ENCODE peak calls at places on chromosomes 16 and 17, in seven cellular contexts. One of them, this sample, is unnamed.
A peak's percentile ranks its signal among the peaks of the same experiment; 100 is the strongest.

GRCh38 chr16:15829460-15829859 is 27.4 kb downstream of the MYH11 start:
- DNase-seq in mammary epithelial cell: no peak
- DNase-seq in H1: no peak
- DNase-seq in neural progenitor cell: peak; percentile 44
- DNase-seq in PC-3: no peak
- DNase-seq in H9: peak; percentile 34
- DNase-seq in IMR-90: peak; percentile 68
- DNase-seq in this sample: no peak

GRCh38 chr16:78560997-78561396 is 461.5 kb downstream of the WWOX start:
- DNase-seq in IMR-90: no peak
- DNase-seq in neural progenitor cell: no peak
- DNase-seq in H9: no peak
- DNase-seq in mammary epithelial cell: no peak
- DNase-seq in H1: no peak
- DNase-seq in PC-3: no peak
- DNase-seq in this sample: no peak

GRCh38 chr17:65472602-65473001 is 88.8 kb downstream of the AXIN2 start:
- DNase-seq in PC-3: no peak
- DNase-seq in mammary epithelial cell: no peak
- DNase-seq in neural progenitor cell: no peak
- DNase-seq in IMR-90: no peak
- DNase-seq in H9: no peak
- DNase-seq in H1: no peak
- DNase-seq in this sample: no peak

GRCh38 chr16:29789775-29790182 is 772 bp upstream of the KIF22 start:
- DNase-seq in mammary epithelial cell: no peak
- DNase-seq in IMR-90: no peak
- DNase-seq in H1: no peak
- DNase-seq in H9: no peak
- DNase-seq in neural progenitor cell: no peak
- DNase-seq in PC-3: no peak
- DNase-seq in this sample: no peak

GRCh38 chr17:77318021-77318420 is 177.3 kb downstream of the SEC14L1 start:
- DNase-seq in IMR-90: no peak
- DNase-seq in mammary epithelial cell: no peak
- DNase-seq in H1: no peak
- DNase-seq in PC-3: no peak
- DNase-seq in H9: no peak
- DNase-seq in neural progenitor cell: no peak
- DNase-seq in this sample: no peak

GRCh38 chr17:63985387-63986140 is 12.6 kb upstream of the PRR29 start:
- DNase-seq in IMR-90: no peak
- DNase-seq in PC-3: no peak
- DNase-seq in mammary epithelial cell: no peak
- DNase-seq in neural progenitor cell: no peak
- DNase-seq in H9: peak; percentile 71
- DNase-seq in H1: no peak
- DNase-seq in this sample: no peak

GRCh38 chr17:42071810-42072209 is 21.4 kb upstream of the C17orf113 start:
- DNase-seq in H1: no peak
- DNase-seq in neural progenitor cell: no peak
- DNase-seq in mammary epithelial cell: no peak
- DNase-seq in IMR-90: no peak
- DNase-seq in H9: no peak
- DNase-seq in PC-3: no peak
- DNase-seq in this sample: no peak

GRCh38 chr17:36524428-36524876 is 10.2 kb downstream of the MYO19 start:
- DNase-seq in H9: no peak
- DNase-seq in PC-3: peak; percentile 75
- DNase-seq in mammary epithelial cell: peak; percentile 97
- DNase-seq in IMR-90: peak; percentile 41
- DNase-seq in H1: no peak
- DNase-seq in neural progenitor cell: no peak
- DNase-seq in this sample: no peak

GRCh38 chr17:2412561-2413021 is 11.7 kb upstream of the MNT start:
- DNase-seq in H9: peak; percentile 81
- DNase-seq in PC-3: no peak
- DNase-seq in IMR-90: no peak
- DNase-seq in mammary epithelial cell: no peak
- DNase-seq in H1: no peak
- DNase-seq in neural progenitor cell: peak; percentile 23
- DNase-seq in this sample: no peak

GRCh38 chr16:74758801-74759200 is 15.8 kb downstream of the FA2H start:
- DNase-seq in PC-3: no peak
- DNase-seq in mammary epithelial cell: no peak
- DNase-seq in IMR-90: no peak
- DNase-seq in H1: no peak
- DNase-seq in neural progenitor cell: no peak
- DNase-seq in H9: no peak
- DNase-seq in this sample: no peak

GRCh38 chr17:73591278-73592078 is 52.8 kb downstream of the SDK2 start:
- DNase-seq in H1: no peak
- DNase-seq in IMR-90: no peak
- DNase-seq in neural progenitor cell: no peak
- DNase-seq in mammary epithelial cell: no peak
- DNase-seq in H9: no peak
- DNase-seq in PC-3: no peak
- DNase-seq in this sample: no peak

GRCh38 chr17:67365762-67366192 is 600 bp downstream of the PSMD12 start:
- DNase-seq in H1: no peak
- DNase-seq in mammary epithelial cell: peak; percentile 55
- DNase-seq in PC-3: peak; percentile 58
- DNase-seq in neural progenitor cell: no peak
- DNase-seq in H9: no peak
- DNase-seq in IMR-90: peak; percentile 78
- DNase-seq in this sample: peak; percentile 60

GRCh38 chr16:17177968-17178880 is 292.5 kb downstream of the XYLT1 start:
- DNase-seq in IMR-90: peak; percentile 24
- DNase-seq in H1: no peak
- DNase-seq in H9: no peak
- DNase-seq in mammary epithelial cell: peak; percentile 14
- DNase-seq in PC-3: no peak
- DNase-seq in neural progenitor cell: peak; percentile 39
- DNase-seq in this sample: no peak

GRCh38 chr17:35520043-35520442 is 17.4 kb downstream of the SLFN12L start:
- DNase-seq in mammary epithelial cell: no peak
- DNase-seq in H9: no peak
- DNase-seq in neural progenitor cell: no peak
- DNase-seq in PC-3: no peak
- DNase-seq in IMR-90: no peak
- DNase-seq in H1: no peak
- DNase-seq in this sample: no peak

GRCh38 chr16:1286492-1287094 is 22.8 kb upstream of the UBE2I start:
- DNase-seq in neural progenitor cell: no peak
- DNase-seq in H1: no peak
- DNase-seq in PC-3: no peak
- DNase-seq in mammary epithelial cell: no peak
- DNase-seq in H9: no peak
- DNase-seq in IMR-90: no peak
- DNase-seq in this sample: no peak

GRCh38 chr17:51128089-51128488 is 7.4 kb upstream of the SPAG9 start:
- DNase-seq in PC-3: no peak
- DNase-seq in IMR-90: no peak
- DNase-seq in H1: no peak
- DNase-seq in neural progenitor cell: no peak
- DNase-seq in mammary epithelial cell: no peak
- DNase-seq in H9: peak; percentile 39
- DNase-seq in this sample: peak; percentile 86

GRCh38 chr17:17598003-17598402 is 6.5 kb upstream of the PEMT start:
- DNase-seq in H1: no peak
- DNase-seq in H9: no peak
- DNase-seq in mammary epithelial cell: no peak
- DNase-seq in PC-3: no peak
- DNase-seq in IMR-90: no peak
- DNase-seq in neural progenitor cell: no peak
- DNase-seq in this sample: no peak

GRCh38 chr17:15289285-15290185 is 24.4 kb upstream of the PMP22 start:
- DNase-seq in IMR-90: peak; percentile 89
- DNase-seq in neural progenitor cell: no peak
- DNase-seq in mammary epithelial cell: no peak
- DNase-seq in H9: no peak
- DNase-seq in H1: no peak
- DNase-seq in PC-3: peak; percentile 95
- DNase-seq in this sample: no peak

GRCh38 chr17:74779948-74780400 is 3.8 kb upstream of the NAT9 start:
- DNase-seq in PC-3: no peak
- DNase-seq in neural progenitor cell: no peak
- DNase-seq in IMR-90: no peak
- DNase-seq in H1: no peak
- DNase-seq in mammary epithelial cell: no peak
- DNase-seq in H9: no peak
- DNase-seq in this sample: no peak

GRCh38 chr16:3960049-3960809 is 79.7 kb upstream of the CREBBP start:
- DNase-seq in mammary epithelial cell: peak; percentile 28
- DNase-seq in H1: no peak
- DNase-seq in IMR-90: no peak
- DNase-seq in neural progenitor cell: peak; percentile 26
- DNase-seq in H9: no peak
- DNase-seq in PC-3: no peak
- DNase-seq in this sample: no peak

GRCh38 chr17:79728908-79729471 is 1.8 kb upstream of the ENPP7 start:
- DNase-seq in PC-3: no peak
- DNase-seq in H9: no peak
- DNase-seq in neural progenitor cell: no peak
- DNase-seq in mammary epithelial cell: no peak
- DNase-seq in H1: no peak
- DNase-seq in IMR-90: no peak
- DNase-seq in this sample: no peak

DNA sequence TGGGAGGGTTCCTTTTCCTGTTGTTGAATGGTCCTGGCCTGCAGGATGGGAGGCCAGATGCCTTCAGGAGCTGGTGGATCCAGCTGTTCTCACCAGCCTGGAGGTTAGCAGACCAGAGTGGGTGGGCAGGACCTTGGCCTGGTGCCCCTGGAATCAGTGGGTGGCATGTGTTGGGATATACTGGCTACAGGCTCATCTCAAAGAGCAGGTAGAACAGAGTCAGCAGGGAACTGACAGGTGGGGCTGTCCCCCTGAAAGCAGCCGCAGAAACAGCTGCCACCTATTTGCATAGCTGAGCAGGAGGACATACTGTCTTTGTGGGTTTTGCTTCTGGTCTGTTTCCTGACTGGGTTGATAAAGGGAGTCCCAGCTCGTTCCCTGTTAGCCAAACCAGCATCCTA is 144.1 kb downstream of the RAB11FIP4 start:
- DNase-seq in neural progenitor cell: no peak
- DNase-seq in mammary epithelial cell: no peak
- DNase-seq in PC-3: no peak
- DNase-seq in IMR-90: no peak
- DNase-seq in H1: no peak
- DNase-seq in H9: peak; percentile 30
- DNase-seq in this sample: peak; percentile 77
- H3K9ac ChIP-seq in neural progenitor cell: no peak overlapping the region
- H3K9ac ChIP-seq in mammary epithelial cell: no peak overlapping the region
- H3K9ac ChIP-seq in PC-3: no peak overlapping the region
- H3K9ac ChIP-seq in IMR-90: no peak overlapping the region
- H3K9ac ChIP-seq in H1: no peak overlapping the region
- H3K9ac ChIP-seq in H9: no peak overlapping the region
- H3K9ac ChIP-seq in this sample: no peak overlapping the region

DNA sequence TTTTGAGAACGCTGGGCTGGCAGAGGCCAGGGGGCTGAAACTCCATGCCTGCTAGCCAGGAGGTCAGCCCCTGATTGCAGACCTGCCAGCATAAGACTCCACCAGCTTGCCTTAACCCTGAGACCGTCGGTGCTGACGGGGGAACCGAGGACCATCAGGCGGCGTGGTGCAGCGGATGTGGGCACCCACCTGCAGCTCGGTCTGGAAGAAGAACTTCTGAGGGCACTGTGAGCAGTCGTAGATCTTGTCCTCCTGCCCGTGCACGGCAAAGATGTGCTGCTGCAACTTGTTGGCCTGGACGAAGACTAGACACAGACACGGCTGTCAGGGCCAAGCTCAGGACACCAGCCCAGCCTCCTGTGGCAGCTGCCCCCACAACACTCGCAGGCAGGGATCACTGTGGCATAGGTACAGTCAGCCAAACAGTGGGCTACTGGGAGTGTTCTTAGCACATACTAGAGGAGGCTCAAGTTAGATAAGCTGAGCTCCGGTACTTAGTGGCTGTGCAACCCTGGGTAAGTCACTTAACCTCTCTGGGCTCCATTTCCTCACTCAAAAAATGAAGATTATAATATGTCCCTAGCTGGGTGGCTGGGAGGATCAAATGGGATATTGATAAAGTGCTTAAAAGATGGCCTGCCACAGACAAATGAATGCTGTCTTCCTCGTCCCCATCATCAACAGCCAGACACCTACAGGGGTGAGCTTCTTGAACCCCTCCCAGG is 150.0 kb downstream of the C16orf78 start:
- DNase-seq in H1: no peak
- DNase-seq in H9: no peak
- DNase-seq in PC-3: no peak
- DNase-seq in IMR-90: no peak
- DNase-seq in neural progenitor cell: no peak
- DNase-seq in mammary epithelial cell: no peak
- DNase-seq in this sample: no peak
- H2AFZ ChIP-seq in H1: no peak overlapping the region
- H2AFZ ChIP-seq in H9: no peak overlapping the region
- H2AFZ ChIP-seq in PC-3: no peak overlapping the region
- H2AFZ ChIP-seq in IMR-90: no peak overlapping the region
- H2AFZ ChIP-seq in neural progenitor cell: no peak overlapping the region
- H2AFZ ChIP-seq in mammary epithelial cell: no peak overlapping the region
- H2AFZ ChIP-seq in this sample: no peak overlapping the region

GRCh38 chr17:81118308-81119221 is 46.7 kb upstream of the PVALEF start:
- DNase-seq in neural progenitor cell: no peak
- DNase-seq in mammary epithelial cell: no peak
- DNase-seq in H9: peak; percentile 69
- DNase-seq in PC-3: no peak
- DNase-seq in IMR-90: no peak
- DNase-seq in H1: no peak
- DNase-seq in this sample: no peak
- H3K9ac ChIP-seq in neural progenitor cell: no peak overlapping the region
- H3K9ac ChIP-seq in mammary epithelial cell: peak overlapping the region; percentile 42
- H3K9ac ChIP-seq in H9: no peak overlapping the region
- H3K9ac ChIP-seq in PC-3: peak overlapping the region; percentile 67
- H3K9ac ChIP-seq in IMR-90: no peak overlapping the region
- H3K9ac ChIP-seq in H1: no peak overlapping the region
- H3K9ac ChIP-seq in this sample: no peak overlapping the region

GRCh38 chr16:57999971-58000705 is at the start of gene ZNF319:
- DNase-seq in mammary epithelial cell: peak; percentile 8
- DNase-seq in H9: no peak
- DNase-seq in neural progenitor cell: peak; percentile 72
- DNase-seq in IMR-90: no peak
- DNase-seq in PC-3: no peak
- DNase-seq in H1: no peak
- DNase-seq in this sample: peak; percentile 66

GRCh38 chr16:57998484-57998883 is 2.0 kb downstream of the ZNF319 start:
- DNase-seq in neural progenitor cell: no peak
- DNase-seq in PC-3: peak; percentile 45
- DNase-seq in H9: peak; percentile 81
- DNase-seq in H1: no peak
- DNase-seq in IMR-90: no peak
- DNase-seq in mammary epithelial cell: peak; percentile 81
- DNase-seq in this sample: no peak

GRCh38 chr16:57998992-57999365 is 1.5 kb downstream of the ZNF319 start:
- DNase-seq in PC-3: no peak
- DNase-seq in H1: no peak
- DNase-seq in IMR-90: no peak
- DNase-seq in neural progenitor cell: no peak
- DNase-seq in H9: no peak
- DNase-seq in mammary epithelial cell: no peak
- DNase-seq in this sample: no peak

GRCh38 chr16:58000706-58001676 is at the start of gene USB1:
- DNase-seq in H9: peak; percentile 94
- DNase-seq in mammary epithelial cell: peak; percentile 83
- DNase-seq in neural progenitor cell: peak; percentile 94
- DNase-seq in IMR-90: peak; percentile 73
- DNase-seq in H1: peak; percentile 85
- DNase-seq in PC-3: peak; percentile 80
- DNase-seq in this sample: peak; percentile 96

GRCh38 chr16:57999366-57999970 is 1.0 kb downstream of the ZNF319 start:
- DNase-seq in IMR-90: peak; percentile 33
- DNase-seq in mammary epithelial cell: peak; percentile 56
- DNase-seq in neural progenitor cell: peak; percentile 36
- DNase-seq in H9: no peak
- DNase-seq in PC-3: no peak
- DNase-seq in H1: no peak
- DNase-seq in this sample: peak; percentile 67
- H2AFZ ChIP-seq in IMR-90: peak overlapping the region; percentile 93
- H2AFZ ChIP-seq in mammary epithelial cell: peak overlapping the region; percentile 67
- H2AFZ ChIP-seq in neural progenitor cell: no peak overlapping the region
- H2AFZ ChIP-seq in H9: no peak overlapping the region
- H2AFZ ChIP-seq in PC-3: peak overlapping the region; percentile 65
- H2AFZ ChIP-seq in H1: no peak overlapping the region
- H2AFZ ChIP-seq in this sample: no peak overlapping the region